ENCODE peak calls at places on chromosomes 13 and 19, in ten cellular contexts. D, M, Y, Q, X, L, B, G, C and P are unnamed samples.

GRCh38 chr13:53069800-53070199 is 41.2 kb downstream of the OLFM4 start:
- DNase-seq in L (no peak), Y (no peak), C (no peak), Q (no peak), G (no peak), D (no peak), M (no peak), B (no peak), X (no peak), P (no peak)

GRCh38 chr13:26967119-26968038 is 204.2 kb downstream of the USP12 start:
- DNase-seq in Q (no peak), C (peak; percentile 58), M (peak; percentile 49), X (no peak), D (peak; percentile 24), B (peak; percentile 67), L (no peak), Y (no peak), G (no peak), P (no peak)

GRCh38 chr19:42089191-42089750 is 13.3 kb downstream of the ZNF574 start:
- DNase-seq in Q (no peak), Y (no peak), D (no peak), G (no peak), X (no peak), C (peak; percentile 68), B (no peak), L (no peak), M (no peak), P (no peak)

GRCh38 chr13:114065926-114066774 is 66.3 kb downstream of the RASA3 start:
- DNase-seq in M (no peak), G (no peak), Y (no peak), X (no peak), C (peak; percentile 84), Q (peak; percentile 18), B (no peak), L (no peak), D (no peak), P (no peak)

GRCh38 chr19:37466277-37466797 is 907 bp downstream of the ZNF569 start:
- DNase-seq in X (no peak), G (no peak), M (peak; percentile 31), C (no peak), Y (no peak), D (no peak), B (peak; percentile 4), L (no peak), Q (no peak), P (no peak)

GRCh38 chr19:16417660-16418596 is 53.8 kb downstream of the EPS15L1 start:
- DNase-seq in Q (peak; percentile 62), D (no peak), L (no peak), Y (no peak), M (peak; percentile 47), X (peak; percentile 76), G (peak; percentile 77), C (peak; percentile 87), B (peak; percentile 63), P (peak; percentile 66)

GRCh38 chr19:18017275-18018083 is 9.5 kb downstream of the ARRDC2 start:
- DNase-seq in Y (no peak), X (no peak), L (no peak), M (no peak), G (no peak), B (peak; percentile 34), C (no peak), Q (no peak), D (no peak), P (peak; percentile 36)

GRCh38 chr13:46636451-46636850 is 83.5 kb downstream of the LRCH1 start:
- DNase-seq in G (no peak), B (no peak), X (no peak), Q (no peak), C (no peak), D (no peak), M (no peak), Y (no peak), L (no peak), P (no peak)

DNA sequence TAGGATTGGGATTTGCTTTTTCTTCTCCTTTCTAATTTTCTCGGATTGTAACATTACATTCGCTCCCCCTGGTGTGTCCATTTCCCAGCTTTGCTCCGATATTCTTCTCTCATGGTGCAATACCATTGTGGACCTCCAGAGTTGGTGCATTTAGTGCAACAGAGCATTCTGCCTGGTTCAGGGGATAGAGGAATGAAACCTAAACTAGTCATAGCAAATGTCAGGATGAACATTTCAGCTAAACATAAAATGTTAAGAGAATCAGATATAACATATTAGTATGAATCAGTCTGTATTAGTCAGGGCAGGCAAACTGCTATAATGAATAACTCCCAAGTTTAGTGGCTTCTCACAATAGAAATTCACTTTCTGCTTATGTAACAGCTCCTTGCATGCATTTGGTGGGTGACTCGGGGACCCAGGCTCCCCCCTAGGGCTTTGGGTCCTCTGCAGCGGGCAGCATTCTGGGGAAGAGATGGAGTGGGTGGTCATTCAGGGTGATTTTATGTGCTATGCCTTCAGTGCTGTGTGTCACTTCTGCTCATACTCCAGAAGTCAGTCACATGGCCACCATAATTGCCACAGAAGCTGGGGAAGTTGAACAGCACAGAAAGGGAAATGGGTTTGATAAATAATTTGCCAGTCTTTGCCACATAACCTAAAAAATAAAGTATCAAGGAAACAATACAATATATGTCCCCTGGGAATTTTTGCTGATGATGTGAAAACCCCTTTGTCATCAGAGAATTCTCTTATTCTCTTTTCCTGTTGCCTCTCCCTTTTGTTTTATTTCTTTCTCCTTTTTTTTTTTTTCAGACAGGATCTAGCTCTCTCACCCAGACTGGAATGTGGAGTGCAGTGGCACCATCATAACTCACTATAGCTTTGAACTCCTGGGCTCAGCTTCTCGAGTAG is 111.0 kb downstream of the HSPH1 start:
- DNase-seq in G (no peak), Y (no peak), B (no peak), C (no peak), D (no peak), L (no peak), X (no peak), Q (no peak), M (peak; percentile 41), P (peak; percentile 41)
- TF ChIP-seq CTCF in G (no peak), Y (peak; percentile 53), B (no peak), C (no peak), D (peak; percentile 57), L (peak; percentile 44), X (no peak), Q (no peak), M (peak; percentile 51), P (peak; percentile 57)

GRCh38 chr19:1017115-1017905 is 3.6 kb downstream of the TMEM259 start:
- DNase-seq in C (peak; percentile 84), L (no peak), Q (no peak), X (no peak), G (no peak), B (no peak), Y (no peak), M (no peak), D (no peak), P (no peak)
- H3K4me3 ChIP-seq in C (peak overlapping the region; percentile 1), L (peak overlapping the region; percentile 15), Q (no peak overlapping the region), X (no peak overlapping the region), G (peak overlapping the region; percentile 58), B (no peak overlapping the region), Y (no peak overlapping the region), M (no peak overlapping the region), D (peak overlapping the region; percentile 17), P (no peak overlapping the region)

DNA sequence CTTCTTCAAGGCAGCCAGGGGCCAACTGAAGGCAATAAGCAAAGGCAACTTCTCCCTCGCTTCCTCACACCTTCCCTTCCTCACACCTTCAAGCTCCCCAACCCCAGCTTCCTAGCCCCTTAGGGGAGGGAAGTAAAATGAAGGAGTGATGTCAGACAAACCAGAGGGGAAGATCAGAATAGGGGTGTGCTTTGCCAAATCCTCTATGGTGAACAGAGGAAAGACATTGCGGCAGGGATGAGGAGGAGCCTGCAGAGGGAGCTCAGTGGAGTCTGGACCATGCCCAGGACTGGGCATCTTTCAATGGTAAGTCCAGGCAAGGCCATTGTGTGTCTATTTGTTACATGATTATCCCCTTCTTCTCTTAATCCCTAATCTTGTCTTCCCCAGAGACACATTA is 164.0 kb downstream of the TSHZ3 start:
- DNase-seq in G (no peak), B (no peak), M (peak; percentile 5), L (no peak), Q (no peak), X (no peak), C (no peak), Y (no peak), D (no peak), P (no peak)
- TF ChIP-seq CTCF in G (no peak), B (no peak), M (peak; percentile 11), L (no peak), Q (no peak), X (no peak), C (no peak), Y (no peak), D (no peak), P (no peak)

GRCh38 chr19:2079865-2080301 is 16.2 kb downstream of the MOB3A start:
- DNase-seq in X (no peak), D (no peak), Q (no peak), L (no peak), C (peak; percentile 72), B (no peak), G (no peak), Y (no peak), M (no peak), P (no peak)

GRCh38 chr19:2083174-2083854 is 12.8 kb downstream of the MOB3A start:
- DNase-seq in X (no peak), B (no peak), M (no peak), G (no peak), Y (no peak), L (no peak), C (peak; percentile 63), D (no peak), Q (peak; percentile 62), P (no peak)

GRCh38 chr19:2079076-2079864 is 16.9 kb downstream of the MOB3A start:
- DNase-seq in B (no peak), M (no peak), C (peak; percentile 65), Q (no peak), L (no peak), X (no peak), Y (no peak), D (no peak), G (no peak), P (no peak)

GRCh38 chr19:2080336-2080988 is 15.7 kb downstream of the MOB3A start:
- DNase-seq in B (no peak), Q (no peak), X (no peak), Y (no peak), C (peak; percentile 20), D (no peak), M (no peak), G (no peak), L (no peak), P (no peak)

DNA sequence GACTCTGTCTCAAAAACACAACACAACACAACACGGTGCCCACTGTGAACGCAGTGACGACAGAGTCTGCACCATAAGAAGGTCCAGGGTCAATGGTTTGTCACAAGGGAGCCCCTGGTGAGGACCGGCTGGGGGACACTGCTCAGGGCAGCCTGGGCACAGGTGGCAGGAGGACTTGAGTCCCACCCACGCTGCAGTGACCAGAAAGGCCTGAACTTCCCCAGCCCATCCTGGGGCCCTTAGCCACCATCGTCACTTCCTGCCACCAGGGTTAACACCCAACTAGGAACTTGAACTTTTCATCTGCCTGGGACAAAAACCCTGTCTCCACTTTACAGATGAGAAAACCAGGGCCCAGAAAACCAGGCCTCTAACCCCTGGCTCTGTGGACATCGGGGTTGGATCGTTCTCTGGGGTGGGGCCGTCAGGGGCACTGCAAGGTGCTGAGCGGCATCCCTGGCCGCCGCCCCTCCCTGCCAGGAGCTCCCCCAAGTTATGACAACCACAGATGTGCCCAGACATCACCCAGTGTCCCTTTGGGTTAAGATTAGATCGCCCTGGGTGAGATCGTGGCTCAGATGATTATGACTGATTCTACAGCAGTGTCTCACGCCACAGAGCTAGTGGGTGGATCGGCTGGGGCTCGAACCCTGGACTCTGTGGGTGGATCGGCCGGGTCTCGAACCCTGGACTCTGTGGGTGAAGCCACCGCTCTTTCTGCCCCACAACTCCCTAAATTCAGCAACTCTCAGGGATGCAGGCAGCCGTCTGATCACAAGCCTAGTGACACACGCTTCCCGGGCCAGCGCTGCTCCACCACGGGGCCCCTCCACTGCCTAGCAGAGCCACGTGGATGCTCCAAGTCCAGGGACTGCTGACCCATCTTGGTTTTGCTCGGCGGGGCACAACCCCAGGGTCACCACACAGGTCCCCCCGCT is 14.0 kb downstream of the MOB3A start:
- DNase-seq in L (no peak), X (no peak), M (no peak), C (peak; percentile 53), Y (no peak), D (no peak), B (no peak), Q (peak; percentile 49), G (no peak), P (no peak)
- H3K4me3 ChIP-seq in L (no peak overlapping the region), X (peak overlapping the region; percentile 51), M (no peak overlapping the region), C (peak overlapping the region; percentile 51), Y (no peak overlapping the region), D (no peak overlapping the region), B (no peak overlapping the region), Q (peak overlapping the region; percentile 82), G (no peak overlapping the region), P (no peak overlapping the region)